ENCODE peak calls at places on chromosomes 5 and 9, in five cellular contexts. S, N, Q, O and F are unnamed samples. For H3K4me1, the result is how much of the 10 kb centered on the place peaks cover.

GRCh38 chr5:166509085-166509484 is 1782.4 kb upstream of the WWC1 start:
- DNase-seq in N (no peak), O (no peak), Q (peak), S (peak), F (peak)

GRCh38 chr5:548256-548655 is 24.0 kb upstream of the SLC9A3 start:
- DNase-seq in O (no peak), N (no peak), S (peak), Q (no peak), F (no peak)

GRCh38 chr9:34675048-34675714 is 12.7 kb upstream of the CCL27 start:
- DNase-seq in S (peak), Q (peak), N (peak), O (no peak), F (peak)

GRCh38 chr9:130341128-130341527 is 75.6 kb downstream of the HMCN2 start:
- DNase-seq in Q (no peak), S (no peak), N (no peak), O (no peak), F (peak)

GRCh38 chr5:154740483-154740882 is 14.7 kb upstream of the LARP1 start:
- DNase-seq in S (peak), N (peak), Q (peak), O (no peak), F (no peak)

GRCh38 chr5:60700347-60700815 is 415 bp upstream of the DEPDC1B start:
- DNase-seq in O (no peak), N (peak), S (peak), Q (no peak), F (no peak)

GRCh38 chr5:128596071-128596470 is 58.0 kb upstream of the FBN2 start:
- DNase-seq in O (no peak), N (no peak), S (peak), Q (no peak), F (no peak)

GRCh38 chr9:133031130-133031422 is 279 bp downstream of the GTF3C5 start:
- DNase-seq in N (no peak), Q (no peak), O (no peak), S (no peak), F (no peak)

GRCh38 chr5:122165574-122166021 is 36.3 kb downstream of the ZNF474 start:
- DNase-seq in S (peak), Q (no peak), O (no peak), N (no peak), F (no peak)

GRCh38 chr5:122163151-122164069 is 34.1 kb downstream of the ZNF474 start:
- DNase-seq in O (no peak), N (no peak), Q (peak), S (peak), F (no peak)

GRCh38 chr5:122164831-122165573 is 35.7 kb downstream of the ZNF474 start:
- DNase-seq in Q (no peak), N (no peak), O (no peak), S (no peak), F (no peak)

GRCh38 chr5:122162100-122162499 is 32.8 kb downstream of the ZNF474 start:
- DNase-seq in N (no peak), O (no peak), Q (no peak), S (peak), F (no peak)

DNA sequence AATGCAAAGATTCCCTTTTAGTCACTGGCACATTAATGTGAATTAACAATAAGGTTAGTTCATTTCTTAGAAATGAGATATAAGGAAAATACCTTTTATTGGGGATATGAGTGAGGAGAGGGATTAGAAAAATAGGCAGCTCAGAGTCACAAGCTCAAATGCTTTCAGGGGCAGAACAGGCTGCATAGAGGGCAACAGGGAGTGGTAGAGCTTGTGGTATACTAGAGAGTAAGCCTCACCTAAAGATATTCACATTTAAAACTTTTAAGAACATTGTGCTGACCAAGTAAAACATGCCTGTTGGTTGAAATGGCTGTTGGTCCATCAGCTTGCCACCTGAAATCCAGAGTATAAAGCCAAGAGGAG is 34.7 kb downstream of the ZNF474 start:
- DNase-seq in Q (no peak), O (no peak), N (no peak), S (no peak), F (no peak)
- H3K9ac ChIP-seq in Q (peak), O (peak), N (no peak), S (peak), F (no peak)

GRCh38 chr9:114099523-114100270 is 605 bp upstream of the KIF12 start:
- DNase-seq in S (no peak), N (no peak), Q (no peak), O (no peak), F (peak)

GRCh38 chr9:114098660-114099522 is at the start of gene KIF12:
- DNase-seq in Q (no peak), O (no peak), N (peak), S (peak), F (peak)

GRCh38 chr9:114096866-114097612 is 2.1 kb downstream of the KIF12 start:
- DNase-seq in N (no peak), S (no peak), Q (no peak), O (no peak), F (peak)

GRCh38 chr9:114097613-114098020 is 1.5 kb downstream of the KIF12 start:
- DNase-seq in S (no peak), O (no peak), N (peak), Q (no peak), F (peak)

DNA sequence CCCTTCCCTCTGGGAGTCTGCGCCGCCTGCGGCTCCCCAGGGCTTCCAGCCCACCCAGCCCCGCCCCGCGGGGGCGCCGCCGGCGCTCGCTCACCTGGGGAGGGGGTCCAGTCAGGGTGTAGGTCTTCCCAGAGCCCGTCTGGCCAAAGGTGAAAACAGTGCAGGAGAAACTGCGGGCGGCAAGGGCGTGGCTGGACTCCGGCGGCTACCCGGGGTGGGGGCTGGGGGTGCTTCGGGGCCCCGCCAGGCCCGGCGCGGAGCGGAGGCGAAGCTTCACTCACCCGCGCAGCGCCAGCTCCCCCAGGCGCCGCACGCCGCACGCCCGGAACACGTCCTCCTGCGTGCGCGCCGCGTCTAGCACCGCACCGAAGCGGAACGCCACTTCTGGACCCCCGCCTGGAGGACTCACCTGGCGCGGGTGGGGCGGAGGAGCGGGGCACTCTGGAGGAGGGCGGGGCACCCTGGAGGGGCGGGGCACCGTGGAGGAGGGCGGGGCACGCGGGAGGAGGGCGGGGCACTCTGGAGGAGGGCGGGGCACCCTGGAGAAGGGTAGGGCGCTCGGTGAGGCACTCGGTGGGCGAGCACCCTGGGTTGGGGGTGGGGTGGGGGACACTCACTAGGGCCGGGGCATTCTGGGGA is 952 bp downstream of the KIF12 start:
- DNase-seq in S (peak), O (no peak), N (peak), Q (no peak), F (peak)
- H3K4me3 ChIP-seq in S (no peak), O (peak), N (peak), Q (peak), F (peak)

DNA sequence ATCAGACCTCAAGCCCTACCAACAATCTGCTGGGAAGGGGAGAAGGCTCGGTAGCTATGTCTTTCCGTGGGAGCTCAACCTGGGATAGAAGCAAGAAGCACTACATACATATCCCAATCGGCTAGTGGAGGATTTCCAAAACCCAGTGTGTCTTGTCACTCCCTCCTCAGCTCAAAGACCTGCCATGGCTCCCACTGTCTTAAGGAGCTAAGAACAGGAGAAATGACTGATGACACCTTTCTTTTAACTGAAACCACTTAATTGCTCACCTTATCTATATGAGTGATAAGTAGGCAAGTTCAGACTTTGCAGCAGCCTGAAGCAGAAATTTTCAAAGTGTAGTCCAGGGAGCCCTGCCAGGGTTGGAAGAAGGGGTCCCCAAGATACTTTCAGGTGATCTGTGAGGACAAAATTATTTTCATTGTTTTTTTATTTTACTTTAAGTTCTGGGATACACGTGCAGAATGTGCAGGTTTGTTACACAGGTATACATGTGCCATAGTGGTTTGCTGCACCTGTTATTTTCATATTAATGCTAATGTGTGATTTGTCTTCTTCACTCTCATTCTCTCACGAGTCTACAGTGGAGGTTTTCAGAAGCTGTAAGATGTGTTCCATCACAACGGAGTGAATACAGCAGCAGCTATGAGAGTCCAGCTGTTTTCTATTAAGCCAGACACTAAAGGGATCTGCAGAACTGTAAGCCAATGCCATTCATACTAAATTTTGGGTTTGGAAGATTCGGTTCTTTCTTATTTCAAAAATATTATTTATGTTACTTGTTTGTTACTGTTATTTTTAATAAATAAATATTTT is 41.4 kb downstream of the PAX5 start:
- DNase-seq in N (no peak), S (peak), Q (no peak), O (no peak), F (no peak)
- H3K4me1 ChIP-seq in N (under half), S (under half), Q (under half), O (under half), F (under half)

GRCh38 chr9:124258765-124259272 is 1.1 kb downstream of the NEK6 start:
- DNase-seq in Q (peak), O (no peak), S (peak), N (no peak), F (no peak)
- H3K9ac ChIP-seq in Q (peak), O (peak), S (peak), N (peak), F (peak)

DNA sequence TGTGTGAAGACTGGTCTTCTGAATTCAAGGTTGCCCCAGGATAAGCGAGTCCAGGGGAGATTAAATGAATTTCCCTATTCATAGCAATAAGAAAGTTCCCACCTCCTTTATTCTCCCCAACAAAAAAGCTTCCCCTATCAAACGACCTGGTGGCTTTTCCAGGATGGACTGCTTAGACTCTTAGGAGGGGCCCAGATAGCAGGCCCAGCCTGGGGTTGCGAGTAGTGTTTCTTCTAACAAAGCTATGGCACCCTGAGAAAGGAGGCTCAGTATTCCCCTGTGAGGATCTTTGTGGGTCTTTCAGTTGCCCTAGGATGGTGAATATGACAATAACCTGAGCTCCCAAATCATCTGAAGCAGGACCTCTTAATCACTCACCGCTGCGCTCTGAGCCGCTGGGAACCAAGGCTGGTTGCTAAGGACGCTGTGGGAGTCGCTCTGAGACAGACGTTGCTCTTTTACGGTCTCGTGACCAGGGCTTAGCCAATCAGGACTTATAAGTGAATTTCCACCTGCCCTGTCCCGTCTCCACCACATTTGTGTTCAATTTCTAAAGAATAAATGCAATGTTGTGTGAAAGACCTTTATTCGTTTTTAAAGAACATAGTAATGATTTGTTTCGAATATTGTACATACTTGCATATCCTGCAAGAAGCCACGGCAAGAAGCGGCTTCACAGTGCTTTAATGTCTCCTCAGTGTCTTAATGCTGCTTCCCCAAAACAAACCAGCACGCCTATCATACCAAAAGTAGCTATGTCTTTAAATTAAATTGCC is at the start of gene TMEM232:
- DNase-seq in S (peak), Q (peak), N (peak), O (peak), F (peak)
- H3K4me3 ChIP-seq in S (peak), Q (no peak), N (peak), O (peak), F (peak)

DNA sequence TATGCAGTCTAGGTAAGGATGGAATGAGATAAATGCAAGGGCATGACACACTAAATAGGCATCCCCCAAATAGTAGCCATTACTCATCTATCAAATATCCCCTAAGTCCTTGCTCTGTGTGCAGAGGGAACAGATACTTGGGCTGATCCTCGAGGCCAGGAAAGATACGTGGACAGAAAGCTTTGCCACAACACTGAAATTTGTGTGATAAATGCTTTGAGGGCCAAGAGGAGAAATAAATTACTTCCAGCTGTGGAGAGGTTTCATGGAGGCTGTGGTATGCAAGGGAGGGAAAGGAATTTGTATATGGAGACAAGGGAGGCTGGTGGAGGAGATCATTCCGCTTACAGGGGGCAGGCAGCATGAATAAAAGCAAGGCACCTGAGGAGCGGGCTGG is 18.5 kb downstream of the ATOX1 start:
- DNase-seq in Q (peak), O (no peak), S (peak), N (no peak), F (no peak)
- H3K4me1 ChIP-seq in Q (under half), O (half or more), S (half or more), N (under half), F (under half)

GRCh38 chr5:97624861-97625260 is 441.8 kb upstream of the RIOK2 start:
- DNase-seq in O (no peak), Q (no peak), S (peak), N (no peak), F (no peak)

GRCh38 chr5:97623441-97623840 is 440.4 kb upstream of the RIOK2 start:
- DNase-seq in N (no peak), Q (no peak), S (no peak), O (no peak), F (peak)

GRCh38 chr5:97629281-97629680 is 446.2 kb upstream of the RIOK2 start:
- DNase-seq in N (no peak), Q (peak), S (peak), O (no peak), F (no peak)

GRCh38 chr5:97628011-97628410 is 445.0 kb upstream of the RIOK2 start:
- DNase-seq in N (no peak), O (no peak), Q (no peak), S (peak), F (no peak)
- H3K9ac ChIP-seq in N (no peak), O (no peak), Q (peak), S (peak), F (no peak)